ENCODE peak calls at places on chromosome 14, in four cellular contexts. S, Y, F and M are unnamed samples.

GRCh38 chr14:81264011-81264410 is 43.3 kb upstream of the GTF2A1 start:
- DNase-seq in F (no peak), Y (no peak), S (no peak), M (no peak)

GRCh38 chr14:45287609-45288008 is 34.6 kb upstream of the MIS18BP1 start:
- DNase-seq in F (no peak), S (no peak), Y (no peak), M (no peak)

GRCh38 chr14:76268013-76268376 is 107.9 kb upstream of the ESRRB start:
- DNase-seq in F (no peak), Y (no peak), S (no peak), M (no peak)

GRCh38 chr14:37122288-37122687 is 50.1 kb downstream of the SLC25A21 start:
- DNase-seq in F (no peak), S (no peak), Y (no peak), M (no peak)

GRCh38 chr14:39228509-39229221 is 5.0 kb upstream of the MIA2 start:
- DNase-seq in Y (no peak), F (no peak), S (no peak), M (no peak)

GRCh38 chr14:99229654-99230215 is 42.3 kb downstream of the BCL11B start:
- DNase-seq in S (no peak), F (no peak), Y (no peak), M (no peak)

GRCh38 chr14:97554597-97554996 is 757.4 kb downstream of the VRK1 start:
- DNase-seq in S (no peak), Y (no peak), F (no peak), M (no peak)

GRCh38 chr14:89284368-89285058 is 132.5 kb downstream of the FOXN3 start:
- DNase-seq in Y (no peak), S (no peak), F (no peak), M (no peak)

GRCh38 chr14:85124896-85125295 is 405.0 kb upstream of the FLRT2 start:
- DNase-seq in F (no peak), Y (no peak), S (no peak), M (no peak)

GRCh38 chr14:50085570-50086315 is 30.6 kb downstream of the VCPKMT start:
- DNase-seq in Y (no peak), F (peak), S (no peak), M (no peak)

GRCh38 chr14:55412686-55413085 is 1.1 kb upstream of the ATG14 start:
- DNase-seq in S (no peak), F (no peak), Y (no peak), M (no peak)

GRCh38 chr14:90614696-90615260 is 201.5 kb downstream of the TTC7B start:
- DNase-seq in F (no peak), Y (no peak), S (no peak), M (no peak)

GRCh38 chr14:102353126-102353619 is 9.5 kb downstream of the CINP start:
- DNase-seq in S (no peak), Y (no peak), F (no peak), M (no peak)

GRCh38 chr14:71731096-71731495 is 201.1 kb upstream of the RGS6 start:
- DNase-seq in Y (no peak), S (no peak), F (no peak), M (no peak)

GRCh38 chr14:71437870-71438269 is 494.4 kb upstream of the RGS6 start:
- DNase-seq in S (no peak), F (no peak), Y (no peak), M (no peak)

GRCh38 chr14:59020382-59020781 is 168.1 kb upstream of the DAAM1 start:
- DNase-seq in S (peak), Y (no peak), F (no peak), M (no peak)

GRCh38 chr14:75459791-75460190 is 32.0 kb downstream of the JDP2 start:
- DNase-seq in S (no peak), F (no peak), Y (no peak), M (no peak)

GRCh38 chr14:20164462-20164861 is 25.8 kb downstream of the OR4N5 start:
- DNase-seq in F (no peak), S (no peak), Y (no peak), M (no peak)

GRCh38 chr14:97757491-97757890 is 960.3 kb downstream of the VRK1 start:
- DNase-seq in F (no peak), Y (no peak), S (no peak), M (no peak)

GRCh38 chr14:52117433-52117832 is 48.6 kb upstream of the NID2 start:
- DNase-seq in S (no peak), Y (no peak), F (no peak), M (no peak)